ENCODE peak calls at places on chromosomes 3 and 15, in nine cellular contexts. T is heart right ventricle, Y is tibial artery, W is mammary epithelial cell, V is foreskin fibroblast, S is colonic mucosa, D is A673, F is astrocyte of the spinal cord, Q is BJ. X is an unnamed sample.

GRCh38 chr3:42213417-42213816 is 52.6 kb downstream of the CCK start:
- DNase-seq in T (no peak), Y (no peak), W (no peak), V (no peak), S (peak), D (no peak), F (no peak), Q (no peak), X (no peak)

GRCh38 chr15:58921267-58921666 is 12.2 kb downstream of the SLTM start:
- DNase-seq in T (no peak), Y (no peak), W (no peak), V (no peak), S (no peak), D (no peak), F (no peak), Q (no peak), X (no peak)

GRCh38 chr3:183541738-183542137 is 13.8 kb downstream of the KLHL6 start:
- DNase-seq in T (no peak), Y (no peak), W (no peak), V (no peak), S (no peak), D (no peak), F (no peak), Q (no peak), X (no peak)

GRCh38 chr3:16741103-16741758 is 136.0 kb upstream of the DAZL start:
- DNase-seq in T (no peak), Y (peak), W (peak), V (peak), S (no peak), D (no peak), F (peak), Q (peak), X (peak)

GRCh38 chr3:51676102-51676640 is 5.1 kb downstream of the TEX264 start:
- DNase-seq in T (no peak), Y (no peak), W (no peak), V (no peak), S (no peak), D (no peak), F (no peak), Q (no peak), X (no peak)

GRCh38 chr15:36432162-36432561 is 147.3 kb upstream of the CDIN1 start:
- DNase-seq in T (no peak), Y (no peak), W (peak), V (peak), S (no peak), D (no peak), F (peak), Q (peak), X (peak)

GRCh38 chr3:58656631-58657030 is 9.9 kb downstream of the FAM3D start:
- DNase-seq in T (no peak), Y (no peak), W (no peak), V (no peak), S (no peak), D (no peak), F (no peak), Q (no peak), X (no peak)

GRCh38 chr15:72389231-72389630 is 8.9 kb upstream of the TMEM202 start:
- DNase-seq in T (no peak), Y (no peak), W (no peak), V (no peak), S (no peak), D (no peak), F (no peak), Q (no peak), X (no peak)

GRCh38 chr3:187104956-187105355 is 34.3 kb downstream of the RPL39L start:
- DNase-seq in T (peak), Y (no peak), W (no peak), V (peak), S (no peak), D (no peak), F (peak), Q (no peak), X (no peak)

GRCh38 chr3:170154084-170154483 is 27.4 kb downstream of the PHC3 start:
- DNase-seq in T (no peak), Y (no peak), W (no peak), V (no peak), S (no peak), D (no peak), F (peak), Q (no peak), X (no peak)

GRCh38 chr15:67824157-67824899 is 981 bp upstream of the SKOR1 start:
- DNase-seq in T (no peak), Y (no peak), W (no peak), V (no peak), S (no peak), D (no peak), F (no peak), Q (no peak), X (no peak)

GRCh38 chr15:97840501-97840900 is 120.0 kb upstream of the ARRDC4 start:
- DNase-seq in T (no peak), Y (no peak), W (peak), V (no peak), S (no peak), D (no peak), F (no peak), Q (no peak), X (no peak)

GRCh38 chr3:162385387-162385786 is 888.8 kb downstream of the OTOL1 start:
- DNase-seq in T (no peak), Y (no peak), W (no peak), V (no peak), S (no peak), D (no peak), F (no peak), Q (no peak), X (no peak)

GRCh38 chr3:110066201-110066600 is 728.9 kb upstream of the DPPA4 start:
- DNase-seq in T (no peak), Y (no peak), W (no peak), V (no peak), S (no peak), D (no peak), F (no peak), Q (no peak), X (no peak)

GRCh38 chr3:43797794-43798193 is 107.1 kb downstream of the ABHD5 start:
- DNase-seq in T (no peak), Y (no peak), W (no peak), V (no peak), S (no peak), D (no peak), F (no peak), Q (no peak), X (no peak)

GRCh38 chr3:51940648-51941421 is 869 bp downstream of the RRP9 start:
- DNase-seq in T (no peak), Y (no peak), W (peak), V (no peak), S (peak), D (no peak), F (no peak), Q (no peak), X (no peak)

GRCh38 chr3:149411583-149411982 is 34.1 kb upstream of the TM4SF1 start:
- DNase-seq in T (no peak), Y (no peak), W (no peak), V (no peak), S (no peak), D (no peak), F (no peak), Q (no peak), X (no peak)

GRCh38 chr3:129128357-129129155 is 7.0 kb upstream of the RAB43 start:
- DNase-seq in T (no peak), Y (no peak), W (no peak), V (no peak), S (no peak), D (no peak), F (no peak), Q (no peak), X (no peak)

GRCh38 chr3:195900426-195901355 is 7.7 kb downstream of the TNK2 start:
- DNase-seq in T (peak), Y (peak), W (peak), V (peak), S (no peak), D (no peak), F (peak), Q (no peak), X (no peak)

GRCh38 chr3:71051893-71052687 is 531.4 kb downstream of the FOXP1 start:
- DNase-seq in T (no peak), Y (no peak), W (no peak), V (peak), S (no peak), D (peak), F (no peak), Q (no peak), X (no peak)

GRCh38 chr3:37997321-37997720 is 6.7 kb downstream of the VILL start:
- DNase-seq in T (no peak), Y (peak), W (no peak), V (no peak), S (no peak), D (no peak), F (no peak), Q (no peak), X (no peak)

GRCh38 chr3:191328383-191328962 is 721 bp upstream of the CCDC50 start:
- DNase-seq in T (no peak), Y (no peak), W (no peak), V (no peak), S (no peak), D (no peak), F (no peak), Q (no peak), X (no peak)

GRCh38 chr3:177835008-177835407 is 637.7 kb upstream of the TBL1XR1 start:
- DNase-seq in T (no peak), Y (no peak), W (peak), V (peak), S (no peak), D (peak), F (peak), Q (peak), X (peak)

GRCh38 chr3:150771600-150771999 is 8.6 kb upstream of the SIAH2 start:
- DNase-seq in T (no peak), Y (no peak), W (no peak), V (no peak), S (no peak), D (no peak), F (no peak), Q (no peak), X (no peak)

DNA sequence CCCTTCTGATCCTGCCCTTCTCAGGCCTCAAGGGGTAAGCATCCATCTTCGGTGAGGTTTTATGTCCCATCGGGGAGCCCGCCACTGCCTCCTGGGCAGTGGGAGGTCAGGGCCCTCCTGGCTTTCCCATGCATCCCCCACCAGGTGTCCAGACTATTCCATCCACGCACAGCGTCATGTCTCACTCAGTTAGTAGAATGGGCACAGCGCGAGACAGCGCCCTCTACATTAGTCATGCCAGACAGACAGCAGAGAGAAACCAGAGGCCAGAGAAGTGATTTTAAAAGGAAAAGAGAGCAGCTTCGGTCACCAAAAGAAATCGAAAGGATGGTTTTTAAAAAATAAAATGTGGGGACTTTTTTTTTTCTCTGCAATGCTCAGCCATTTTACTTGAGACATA is 49.8 kb downstream of the ZDHHC3 start:
- DNase-seq in T (no peak), Y (no peak), W (no peak), V (no peak), S (no peak), D (no peak), F (no peak), Q (no peak), X (no peak)
- TF ChIP-seq CTCF in T (no peak), Y (no peak), W (no peak), V (no peak), S (no peak), D (peak), F (no peak), Q (no peak), X (no peak)

GRCh38 chr3:34779092-34779491 is 860.2 kb upstream of the ARPP21 start:
- DNase-seq in T (no peak), Y (no peak), W (no peak), V (no peak), S (no peak), D (no peak), F (no peak), Q (no peak), X (no peak)

GRCh38 chr3:34782876-34783275 is 856.4 kb upstream of the ARPP21 start:
- DNase-seq in T (no peak), Y (no peak), W (no peak), V (no peak), S (no peak), D (no peak), F (no peak), Q (no peak), X (no peak)

GRCh38 chr3:34783881-34784280 is 855.4 kb upstream of the ARPP21 start:
- DNase-seq in T (no peak), Y (no peak), W (no peak), V (no peak), S (no peak), D (no peak), F (no peak), Q (no peak), X (no peak)

GRCh38 chr3:34780294-34780693 is 859.0 kb upstream of the ARPP21 start:
- DNase-seq in T (no peak), Y (no peak), W (no peak), V (no peak), S (no peak), D (no peak), F (no peak), Q (no peak), X (no peak)

DNA sequence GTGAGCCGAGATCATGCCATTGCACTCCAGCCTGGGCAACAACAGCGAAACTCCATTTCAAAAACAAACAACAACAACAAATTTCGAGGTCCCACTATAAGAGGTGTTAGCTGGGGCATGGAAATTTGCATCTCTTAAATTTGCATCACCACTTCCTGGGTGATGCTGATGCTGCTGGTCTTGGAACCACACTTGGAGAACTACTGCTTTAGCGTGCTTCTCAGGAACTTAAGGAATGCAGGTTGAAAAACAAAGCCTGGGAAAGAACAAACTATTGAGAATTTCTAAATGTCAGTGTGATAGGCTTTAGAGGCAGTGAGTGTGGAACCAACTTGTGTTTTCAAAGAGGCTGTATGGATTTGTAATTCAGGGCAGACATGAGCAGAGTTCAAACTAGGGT is 858.4 kb upstream of the ARPP21 start:
- DNase-seq in T (no peak), Y (no peak), W (no peak), V (no peak), S (no peak), D (no peak), F (no peak), Q (no peak), X (no peak)
- H3K4me3 ChIP-seq in T (no peak), Y (no peak), W (no peak), V (no peak), S (no peak), D (no peak), F (no peak), Q (no peak), X (no peak)

GRCh38 chr3:120821426-120821825 is 78.9 kb downstream of the GTF2E1 start:
- DNase-seq in T (no peak), Y (no peak), W (no peak), V (no peak), S (no peak), D (no peak), F (no peak), Q (no peak), X (no peak)
- TF ChIP-seq CTCF in T (no peak), Y (no peak), W (no peak), V (no peak), S (no peak), D (no peak), F (no peak), Q (no peak), X (no peak)

GRCh38 chr15:80249973-80250372 is 2.0 kb downstream of the CTXND1 start:
- DNase-seq in T (no peak), Y (no peak), W (no peak), V (no peak), S (no peak), D (no peak), F (no peak), Q (no peak), X (no peak)

GRCh38 chr15:80251505-80252280 is at the start of gene CTXND1:
- DNase-seq in T (no peak), Y (no peak), W (no peak), V (no peak), S (no peak), D (no peak), F (no peak), Q (no peak), X (no peak)

GRCh38 chr15:80247320-80247719 is 4.7 kb downstream of the CTXND1 start:
- DNase-seq in T (no peak), Y (no peak), W (no peak), V (no peak), S (no peak), D (no peak), F (no peak), Q (no peak), X (no peak)

GRCh38 chr15:80252281-80252619 is 237 bp upstream of the CTXND1 start:
- DNase-seq in T (no peak), Y (no peak), W (no peak), V (no peak), S (no peak), D (no peak), F (no peak), Q (no peak), X (no peak)

GRCh38 chr15:80250614-80251504 is 1.2 kb downstream of the CTXND1 start:
- DNase-seq in T (peak), Y (no peak), W (no peak), V (no peak), S (no peak), D (no peak), F (no peak), Q (no peak), X (no peak)
- H3K4me3 ChIP-seq in T (peak), Y (peak), W (no peak), V (peak), S (no peak), D (no peak), F (no peak), Q (no peak), X (no peak)

GRCh38 chr3:115380883-115381572 is 233.9 kb upstream of the ZBTB20 start:
- DNase-seq in T (no peak), Y (no peak), W (no peak), V (no peak), S (no peak), D (no peak), F (no peak), Q (no peak), X (no peak)
- TF ChIP-seq CTCF in T (no peak), Y (no peak), W (peak), V (no peak), S (no peak), D (no peak), F (peak), Q (no peak), X (no peak)

DNA sequence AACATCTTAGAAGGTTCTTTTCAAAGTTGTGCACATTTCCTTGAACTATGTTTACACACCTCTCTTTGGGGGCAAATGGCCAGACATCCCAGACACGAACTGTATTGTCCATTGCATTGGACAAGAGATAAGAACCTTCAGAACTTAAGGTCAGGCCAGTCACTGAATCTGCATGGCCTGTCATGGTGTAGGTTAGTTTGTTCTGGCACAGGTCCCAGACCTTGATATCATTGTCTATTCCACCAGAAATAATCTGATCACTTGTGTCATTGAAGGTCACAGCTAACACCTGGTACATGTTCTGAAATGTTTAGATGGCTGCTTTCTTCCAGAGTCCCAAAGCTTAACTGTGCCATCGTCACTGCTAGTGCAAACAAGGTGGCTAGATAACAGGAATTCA is 55.7 kb downstream of the KCNAB1 start:
- DNase-seq in T (no peak), Y (no peak), W (no peak), V (no peak), S (no peak), D (no peak), F (no peak), Q (no peak), X (no peak)
- H3K4me3 ChIP-seq in T (no peak), Y (no peak), W (no peak), V (no peak), S (no peak), D (no peak), F (no peak), Q (no peak), X (no peak)

GRCh38 chr3:11847607-11848006 is 922 bp upstream of the TAMM41 start:
- DNase-seq in T (no peak), Y (no peak), W (no peak), V (no peak), S (no peak), D (no peak), F (no peak), Q (no peak), X (no peak)
- TF ChIP-seq CTCF in T (no peak), Y (no peak), W (peak), V (no peak), S (no peak), D (no peak), F (no peak), Q (no peak), X (no peak)

GRCh38 chr15:61173899-61174689 is 55.0 kb downstream of the RORA start:
- DNase-seq in T (no peak), Y (no peak), W (no peak), V (no peak), S (no peak), D (peak), F (no peak), Q (no peak), X (no peak)

GRCh38 chr15:61169275-61169903 is 59.7 kb downstream of the RORA start:
- DNase-seq in T (no peak), Y (no peak), W (no peak), V (no peak), S (no peak), D (peak), F (no peak), Q (no peak), X (no peak)

GRCh38 chr15:61172325-61172724 is 56.8 kb downstream of the RORA start:
- DNase-seq in T (no peak), Y (no peak), W (no peak), V (no peak), S (no peak), D (no peak), F (no peak), Q (no peak), X (no peak)

GRCh38 chr15:61171190-61171589 is 57.9 kb downstream of the RORA start:
- DNase-seq in T (no peak), Y (no peak), W (no peak), V (no peak), S (no peak), D (no peak), F (no peak), Q (no peak), X (no peak)

GRCh38 chr15:61169904-61170695 is 59.0 kb downstream of the RORA start:
- DNase-seq in T (no peak), Y (no peak), W (no peak), V (no peak), S (no peak), D (peak), F (no peak), Q (no peak), X (no peak)
- H3K4me3 ChIP-seq in T (no peak), Y (no peak), W (no peak), V (no peak), S (no peak), D (no peak), F (no peak), Q (no peak), X (no peak)

GRCh38 chr15:63586790-63587189 is 10.4 kb upstream of the FBXL22 start:
- DNase-seq in T (no peak), Y (no peak), W (no peak), V (no peak), S (no peak), D (no peak), F (no peak), Q (no peak), X (no peak)
- TF ChIP-seq CTCF in T (no peak), Y (no peak), W (no peak), V (no peak), S (no peak), D (no peak), F (no peak), Q (no peak), X (no peak)